ENCODE peak calls at places on chromosomes 1 and 21, in nine cellular contexts. O is aorta; K is IMR-90; G is HCT116; A is naive thymus-derived CD4-positive, alpha-beta T cell; Y is fibroblast of the aortic adventitia; U is fibroblast of mammary gland; W is breast epithelium; N is CD8-positive, alpha-beta T cell. R is an unnamed sample.
A peak's percentile ranks its signal among the peaks of the same experiment; 100 is the strongest.

GRCh38 chr1:232196042-232196441 is 433.9 kb downstream of the SIPA1L2 start:
- DNase-seq in O (no peak), K (peak; percentile 6), G (no peak), A (no peak), Y (no peak), U (no peak), W (no peak), N (no peak), R (no peak)

GRCh38 chr1:155717041-155717440 is 28.1 kb downstream of the DAP3 start:
- DNase-seq in O (no peak), K (no peak), G (no peak), A (no peak), Y (no peak), U (no peak), W (no peak), N (no peak), R (no peak)

GRCh38 chr1:67118191-67118590 is 16.6 kb downstream of the C1orf141 start:
- DNase-seq in O (no peak), K (peak; percentile 23), G (no peak), A (no peak), Y (no peak), U (no peak), W (no peak), N (no peak), R (no peak)

GRCh38 chr1:217661407-217661806 is 30.3 kb downstream of the SPATA17 start:
- DNase-seq in O (no peak), K (no peak), G (no peak), A (no peak), Y (peak; percentile 1), U (no peak), W (no peak), N (no peak), R (no peak)

GRCh38 chr1:164794310-164794709 is 235.3 kb downstream of the PBX1 start:
- DNase-seq in O (peak; percentile 54), K (peak; percentile 94), G (no peak), A (no peak), Y (peak; percentile 94), U (peak; percentile 98), W (peak; percentile 55), N (no peak), R (no peak)

GRCh38 chr1:164589961-164590507 is 31.1 kb downstream of the PBX1 start:
- DNase-seq in O (no peak), K (no peak), G (no peak), A (no peak), Y (no peak), U (no peak), W (no peak), N (no peak), R (no peak)

GRCh38 chr1:89532866-89533265 is 8.2 kb downstream of the LRRC8B start:
- DNase-seq in O (no peak), K (no peak), G (no peak), A (no peak), Y (no peak), U (no peak), W (no peak), N (no peak), R (no peak)

GRCh38 chr21:21051109-21052055 is 53.2 kb downstream of the NCAM2 start:
- DNase-seq in O (no peak), K (no peak), G (no peak), A (no peak), Y (no peak), U (no peak), W (no peak), N (no peak), R (no peak)

GRCh38 chr1:233470738-233471499 is 143.0 kb upstream of the KCNK1 start:
- DNase-seq in O (no peak), K (no peak), G (no peak), A (no peak), Y (no peak), U (no peak), W (no peak), N (no peak), R (no peak)

GRCh38 chr1:26378879-26379251 is 6.3 kb upstream of the ZNF683 start:
- DNase-seq in O (no peak), K (no peak), G (no peak), A (no peak), Y (no peak), U (no peak), W (no peak), N (no peak), R (no peak)

GRCh38 chr1:184888505-184888904 is 85.8 kb downstream of the NIBAN1 start:
- DNase-seq in O (no peak), K (peak; percentile 84), G (peak; percentile 13), A (no peak), Y (peak; percentile 74), U (peak; percentile 78), W (no peak), N (no peak), R (no peak)

GRCh38 chr1:184383772-184384323 is 3.0 kb upstream of the C1orf21 start:
- DNase-seq in O (no peak), K (no peak), G (no peak), A (no peak), Y (no peak), U (no peak), W (no peak), N (no peak), R (no peak)

GRCh38 chr1:198829948-198830347 is 191.1 kb downstream of the PTPRC start:
- DNase-seq in O (no peak), K (peak; percentile 35), G (no peak), A (no peak), Y (peak; percentile 43), U (peak; percentile 34), W (no peak), N (no peak), R (no peak)

GRCh38 chr1:162632234-162632666 is at the start of gene DDR2:
- DNase-seq in O (peak; percentile 84), K (peak; percentile 96), G (no peak), A (no peak), Y (peak; percentile 99), U (peak; percentile 98), W (peak; percentile 62), N (no peak), R (no peak)

GRCh38 chr21:38359835-38360234 is 103.0 kb downstream of the KCNJ15 start:
- DNase-seq in O (no peak), K (no peak), G (no peak), A (no peak), Y (no peak), U (no peak), W (no peak), N (no peak), R (no peak)

GRCh38 chr1:186813420-186813819 is 15.3 kb upstream of the PLA2G4A start:
- DNase-seq in O (no peak), K (peak; percentile 4), G (no peak), A (no peak), Y (peak; percentile 6), U (peak; percentile 38), W (no peak), N (no peak), R (no peak)

GRCh38 chr1:116407033-116407432 is 34.0 kb downstream of the ATP1A1 start:
- DNase-seq in O (no peak), K (no peak), G (no peak), A (no peak), Y (no peak), U (no peak), W (no peak), N (no peak), R (no peak)

GRCh38 chr21:46189959-46190490 is 5.8 kb upstream of the SPATC1L start:
- DNase-seq in O (peak; percentile 38), K (no peak), G (no peak), A (no peak), Y (no peak), U (no peak), W (peak; percentile 16), N (no peak), R (no peak)

GRCh38 chr1:62012821-62013220 is 181.8 kb upstream of the L1TD1 start:
- DNase-seq in O (no peak), K (no peak), G (no peak), A (no peak), Y (no peak), U (no peak), W (no peak), N (no peak), R (no peak)

GRCh38 chr1:54582566-54583306 is 34.7 kb downstream of the ACOT11 start:
- DNase-seq in O (no peak), K (no peak), G (no peak), A (no peak), Y (no peak), U (no peak), W (peak; percentile 69), N (no peak), R (no peak)

GRCh38 chr1:111563619-111564018 is 56.0 kb upstream of the RAP1A start:
- DNase-seq in O (no peak), K (peak; percentile 90), G (peak; percentile 22), A (no peak), Y (peak; percentile 65), U (peak; percentile 86), W (no peak), N (no peak), R (no peak)

GRCh38 chr1:59718064-59718988 is 96.4 kb upstream of the HOOK1 start:
- DNase-seq in O (no peak), K (no peak), G (peak; percentile 42), A (peak; percentile 7), Y (peak; percentile 63), U (peak; percentile 30), W (no peak), N (no peak), R (no peak)

GRCh38 chr1:240737268-240737667 is 125.3 kb upstream of the GREM2 start:
- DNase-seq in O (no peak), K (peak; percentile 39), G (no peak), A (no peak), Y (peak; percentile 94), U (peak; percentile 62), W (no peak), N (no peak), R (no peak)

GRCh38 chr1:8889925-8890785 is 11.7 kb upstream of the ENO1 start:
- DNase-seq in O (peak; percentile 89), K (peak; percentile 89), G (peak; percentile 81), A (no peak), Y (peak; percentile 82), U (peak; percentile 93), W (peak; percentile 98), N (no peak), R (no peak)
- H3K4me3 ChIP-seq in O (no peak overlapping the region), K (peak overlapping the region; percentile 0), G (peak overlapping the region; percentile 11), A (no peak overlapping the region), Y (peak overlapping the region; percentile 39), U (peak overlapping the region; percentile 31), W (no peak overlapping the region), N (no peak overlapping the region), R (no peak overlapping the region)

GRCh38 chr1:167438171-167439138 is 79.9 kb downstream of the CD247 start:
- DNase-seq in O (no peak), K (no peak), G (no peak), A (peak; percentile 49), Y (no peak), U (no peak), W (no peak), N (peak; percentile 41), R (no peak)
- H3K4me3 ChIP-seq in O (no peak overlapping the region), K (no peak overlapping the region), G (no peak overlapping the region), A (no peak overlapping the region), Y (no peak overlapping the region), U (no peak overlapping the region), W (no peak overlapping the region), N (peak overlapping the region; percentile 4), R (no peak overlapping the region)

GRCh38 chr1:204079608-204079999 is 6.7 kb downstream of the SOX13 start:
- DNase-seq in O (no peak), K (no peak), G (no peak), A (no peak), Y (no peak), U (no peak), W (no peak), N (no peak), R (no peak)
- H3K4me3 ChIP-seq in O (no peak overlapping the region), K (no peak overlapping the region), G (peak overlapping the region; percentile 18), A (no peak overlapping the region), Y (no peak overlapping the region), U (no peak overlapping the region), W (no peak overlapping the region), N (no peak overlapping the region), R (no peak overlapping the region)

GRCh38 chr21:33552093-33552998 is 9.5 kb downstream of the SON start:
- DNase-seq in O (no peak), K (peak; percentile 22), G (no peak), A (no peak), Y (no peak), U (peak; percentile 28), W (no peak), N (no peak), R (no peak)
- H3K4me3 ChIP-seq in O (no peak overlapping the region), K (no peak overlapping the region), G (no peak overlapping the region), A (no peak overlapping the region), Y (no peak overlapping the region), U (no peak overlapping the region), W (no peak overlapping the region), N (no peak overlapping the region), R (no peak overlapping the region)